ENCODE peak calls at places on chromosomes 11 and 22, in seven cellular contexts. H is stomach, M is IMR-90, K is lower leg skin, Y is mucosa of descending colon, C is AG10803, W is fibroblast of lung. S is an unnamed sample.

GRCh38 chr11:122808494-122808893 is 29.8 kb upstream of the CRTAM start:
- DNase-seq in H (no peak), M (peak), K (no peak), Y (no peak), C (peak), W (peak), S (no peak)

GRCh38 chr11:30196400-30197206 is 34.2 kb upstream of the FSHB start:
- DNase-seq in H (peak), M (peak), K (no peak), Y (no peak), C (peak), W (peak), S (peak)

GRCh38 chr11:2914475-2915195 is 14.6 kb downstream of the PHLDA2 start:
- DNase-seq in H (peak), M (no peak), K (no peak), Y (no peak), C (no peak), W (no peak), S (no peak)

GRCh38 chr11:122418032-122418431 is 237.5 kb upstream of the UBASH3B start:
- DNase-seq in H (no peak), M (no peak), K (no peak), Y (no peak), C (no peak), W (no peak), S (no peak)

GRCh38 chr11:47510231-47510630 is 42.7 kb downstream of the CELF1 start:
- DNase-seq in H (no peak), M (peak), K (no peak), Y (no peak), C (no peak), W (no peak), S (no peak)

GRCh38 chr22:25210831-25211230 is 8.6 kb upstream of the CRYBB2 start:
- DNase-seq in H (no peak), M (no peak), K (no peak), Y (no peak), C (no peak), W (no peak), S (no peak)

GRCh38 chr11:39236916-39237315 is 2222.5 kb downstream of the LRRC4C start:
- DNase-seq in H (no peak), M (no peak), K (no peak), Y (no peak), C (no peak), W (peak), S (no peak)

GRCh38 chr11:46391578-46392420 is at the start of gene CHRM4:
- DNase-seq in H (no peak), M (peak), K (no peak), Y (peak), C (no peak), W (peak), S (no peak)

GRCh38 chr11:66070604-66071325 is 693 bp downstream of the PACS1 start:
- DNase-seq in H (peak), M (peak), K (peak), Y (peak), C (peak), W (peak), S (no peak)

GRCh38 chr22:31036671-31037550 is 44.2 kb upstream of the SMTN start:
- DNase-seq in H (no peak), M (peak), K (no peak), Y (peak), C (peak), W (peak), S (peak)

GRCh38 chr11:102120437-102120935 is 10.2 kb downstream of the YAP1 start:
- DNase-seq in H (no peak), M (peak), K (no peak), Y (no peak), C (no peak), W (peak), S (no peak)

GRCh38 chr11:127873478-127873877 is 713.9 kb downstream of the ETS1 start:
- DNase-seq in H (no peak), M (no peak), K (no peak), Y (no peak), C (no peak), W (no peak), S (no peak)

GRCh38 chr11:102367364-102367763 is 20.4 kb downstream of the BIRC2 start:
- DNase-seq in H (no peak), M (peak), K (no peak), Y (no peak), C (peak), W (peak), S (peak)

GRCh38 chr11:1883342-1884122 is 8.2 kb downstream of the PRR33 start:
- DNase-seq in H (no peak), M (no peak), K (peak), Y (peak), C (no peak), W (no peak), S (no peak)

DNA sequence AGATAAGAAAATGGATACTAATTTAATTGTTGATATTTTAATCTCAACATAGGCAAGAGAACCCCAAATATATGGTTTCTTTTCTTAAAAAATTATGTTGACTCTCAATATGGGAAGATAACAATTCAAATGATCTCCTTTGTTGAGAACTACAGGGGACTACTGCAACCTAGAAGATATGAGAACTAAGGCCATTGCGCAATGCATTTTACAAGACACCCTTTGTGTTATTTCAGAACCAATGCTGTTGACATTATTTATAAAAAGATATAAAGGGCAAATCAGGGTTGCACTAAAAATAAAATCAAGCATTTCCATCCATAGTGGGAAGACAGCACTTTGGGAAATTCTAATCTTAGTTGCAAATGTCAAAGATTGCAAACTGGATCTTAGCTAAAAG is 322.3 kb downstream of the SOX6 start:
- DNase-seq in H (no peak), M (no peak), K (no peak), Y (no peak), C (no peak), W (no peak), S (no peak)
- TF ChIP-seq CTCF in H (no peak), M (no peak), K (no peak), Y (no peak), C (no peak), W (no peak), S (no peak)

DNA sequence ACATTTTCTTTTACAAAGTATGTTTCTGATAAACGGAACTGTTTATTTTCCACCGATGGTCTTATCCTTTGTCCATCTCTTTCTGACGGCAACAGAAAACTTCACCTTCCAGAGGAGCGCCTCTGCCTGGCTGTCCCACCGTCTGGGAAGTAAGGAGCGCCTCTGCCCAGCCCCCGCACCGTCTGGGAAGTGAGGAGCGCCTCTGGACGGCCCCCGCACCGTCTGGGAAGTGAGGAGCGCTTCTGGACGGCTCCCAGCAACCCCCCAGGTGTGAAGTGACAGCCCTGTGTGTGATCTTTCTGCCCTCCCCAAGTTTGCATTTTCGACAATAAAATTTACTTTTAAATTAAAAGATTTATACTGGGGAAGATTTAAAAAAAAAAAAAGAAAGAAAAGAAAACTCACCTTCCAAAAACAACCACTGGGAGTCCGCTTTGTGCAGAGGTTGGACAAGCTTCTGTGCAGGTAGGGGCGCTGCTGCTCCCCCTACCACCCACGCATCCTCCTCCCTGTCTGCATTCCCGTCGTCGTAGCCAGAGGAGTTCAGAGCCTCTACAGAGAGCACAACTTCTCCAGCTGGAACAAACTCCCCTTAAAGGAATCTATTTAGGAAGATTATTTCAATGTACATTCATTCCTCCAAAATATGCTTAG is 1.0 kb upstream of the APOBEC3B start:
- DNase-seq in H (no peak), M (peak), K (no peak), Y (peak), C (peak), W (peak), S (no peak)
- TF ChIP-seq CTCF in H (no peak), M (peak), K (no peak), Y (no peak), C (peak), W (peak), S (peak)

DNA sequence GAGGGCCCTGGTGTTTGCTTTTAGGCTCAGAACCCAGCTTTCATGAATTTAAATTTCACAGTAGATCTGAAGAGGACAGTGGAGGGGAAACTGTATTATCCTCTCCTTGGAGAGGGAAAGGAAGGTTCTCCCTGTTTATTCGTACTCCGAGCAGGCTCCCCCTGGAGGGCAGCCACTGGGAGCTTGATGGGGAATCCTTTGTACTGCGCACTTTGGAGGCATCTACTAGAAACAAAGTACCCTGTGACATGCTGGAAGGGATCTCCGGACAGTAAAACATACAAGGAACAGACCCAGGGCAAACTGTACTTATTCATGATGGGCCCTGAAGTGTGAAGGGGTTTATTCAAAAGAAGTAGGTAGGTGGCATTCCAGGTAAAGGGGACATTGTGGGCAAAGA is 27.2 kb downstream of the NAV2 start:
- DNase-seq in H (no peak), M (peak), K (no peak), Y (no peak), C (peak), W (peak), S (no peak)
- TF ChIP-seq CTCF in H (no peak), M (peak), K (no peak), Y (no peak), C (peak), W (peak), S (peak)

DNA sequence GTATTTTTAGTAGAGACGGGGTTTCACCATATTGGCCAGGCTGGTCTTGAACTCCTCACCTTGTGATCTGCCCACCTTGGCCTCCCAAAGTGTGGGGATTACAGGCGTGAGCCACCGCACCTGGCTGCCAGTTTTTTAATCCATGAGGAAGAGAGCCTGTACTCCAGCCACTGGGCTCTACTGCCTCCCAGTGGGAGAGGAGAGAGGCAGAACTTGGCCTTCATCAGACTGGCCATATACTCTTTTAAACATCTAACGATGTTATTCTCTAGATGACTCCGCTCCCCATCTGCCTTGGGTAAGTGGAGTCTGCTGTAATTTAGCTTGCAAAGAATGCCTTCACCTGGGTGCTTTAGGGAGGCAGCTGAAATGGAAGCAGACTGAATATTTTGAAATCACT is 34.6 kb downstream of the SLC6A5 start:
- DNase-seq in H (no peak), M (no peak), K (peak), Y (no peak), C (no peak), W (no peak), S (no peak)
- TF ChIP-seq CTCF in H (no peak), M (no peak), K (no peak), Y (no peak), C (no peak), W (no peak), S (no peak)

GRCh38 chr11:134017773-134018430 is 51.0 kb upstream of the JAM3 start:
- DNase-seq in H (no peak), M (no peak), K (no peak), Y (no peak), C (no peak), W (no peak), S (no peak)
- TF ChIP-seq CTCF in H (no peak), M (no peak), K (no peak), Y (no peak), C (no peak), W (no peak), S (no peak)

GRCh38 chr11:62732830-62733229 is 4.5 kb downstream of the TTC9C start:
- DNase-seq in H (no peak), M (peak), K (no peak), Y (no peak), C (peak), W (no peak), S (no peak)
- TF ChIP-seq CTCF in H (no peak), M (peak), K (no peak), Y (no peak), C (peak), W (no peak), S (no peak)

DNA sequence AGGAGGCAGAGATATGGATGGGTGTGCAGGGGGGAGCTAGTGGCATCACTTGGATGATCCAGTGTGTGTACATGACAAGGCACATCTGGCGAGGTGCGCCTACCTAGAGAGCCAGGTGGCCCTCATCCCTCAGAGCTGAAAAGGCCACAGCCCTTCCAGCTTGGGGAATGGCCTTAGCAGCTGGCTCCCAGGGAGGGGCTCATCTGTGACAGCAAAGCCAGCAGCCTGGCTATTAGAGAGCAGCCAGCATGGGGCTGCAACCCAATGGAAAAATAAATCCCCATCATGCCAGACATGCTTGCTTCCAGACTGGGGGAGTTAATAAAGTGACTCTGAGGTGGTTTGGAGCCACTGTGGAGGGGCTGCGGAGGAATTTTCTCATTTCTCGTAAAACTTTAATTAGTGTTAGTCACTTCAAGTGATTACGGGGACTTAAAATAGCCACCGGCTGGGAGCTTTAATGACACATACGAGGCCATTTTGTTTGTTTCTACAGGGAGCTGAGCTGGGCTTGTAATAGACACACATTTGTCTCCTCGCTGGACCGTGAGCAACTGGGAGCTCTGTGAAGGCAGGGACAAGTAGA is 111.2 kb upstream of the ALX4 start:
- DNase-seq in H (no peak), M (no peak), K (no peak), Y (no peak), C (no peak), W (no peak), S (no peak)
- TF ChIP-seq CTCF in H (no peak), M (no peak), K (no peak), Y (no peak), C (no peak), W (no peak), S (no peak)